ENCODE peak calls at places on chromosomes 1 and 21, in ten cellular contexts. I is HL-60, W is vagina, K is esophagus muscularis mucosa, G is upper lobe of left lung, R is H1, T is breast epithelium, Y is SK-N-SH, F is Panc1, H is spleen. A is an unnamed sample.

GRCh38 chr21:17679002-17679600 is 66.4 kb upstream of the BTG3 start:
- DNase-seq in I (peak; percentile 28), W (no peak), K (no peak), G (no peak), R (no peak), T (no peak), Y (peak; percentile 56), F (peak; percentile 45), H (no peak), A (peak; percentile 13)

GRCh38 chr1:17359808-17360207 is 12.2 kb upstream of the PADI6 start:
- DNase-seq in I (no peak), W (no peak), K (no peak), G (no peak), R (no peak), T (no peak), Y (no peak), F (no peak), H (no peak), A (no peak)

GRCh38 chr1:216293673-216294072 is 129.6 kb downstream of the USH2A start:
- DNase-seq in I (no peak), W (no peak), K (no peak), G (no peak), R (no peak), T (no peak), Y (no peak), F (no peak), H (no peak), A (no peak)

GRCh38 chr1:3219005-3219724 is 150.2 kb downstream of the PRDM16 start:
- DNase-seq in I (no peak), W (no peak), K (no peak), G (no peak), R (no peak), T (peak; percentile 64), Y (peak; percentile 56), F (no peak), H (no peak), A (no peak)

GRCh38 chr21:43639470-43640178 is 19.7 kb downstream of the HSF2BP start:
- DNase-seq in I (no peak), W (no peak), K (no peak), G (no peak), R (no peak), T (no peak), Y (no peak), F (no peak), H (no peak), A (no peak)

GRCh38 chr1:26317612-26318337 is at the start of gene CD52:
- DNase-seq in I (peak; percentile 44), W (peak; percentile 65), K (no peak), G (no peak), R (no peak), T (no peak), Y (no peak), F (no peak), H (peak; percentile 87), A (peak; percentile 76)

GRCh38 chr1:24931481-24932221 is 1.6 kb upstream of the RUNX3 start:
- DNase-seq in I (no peak), W (no peak), K (no peak), G (peak; percentile 79), R (no peak), T (no peak), Y (no peak), F (no peak), H (peak; percentile 84), A (no peak)

GRCh38 chr1:99751877-99752504 is 14.4 kb downstream of the FRRS1 start:
- DNase-seq in I (no peak), W (no peak), K (no peak), G (no peak), R (no peak), T (no peak), Y (no peak), F (no peak), H (no peak), A (no peak)

GRCh38 chr1:153525088-153525713 is 10.6 kb downstream of the S100A6 start:
- DNase-seq in I (no peak), W (peak; percentile 87), K (no peak), G (no peak), R (no peak), T (no peak), Y (no peak), F (no peak), H (peak; percentile 29), A (no peak)

GRCh38 chr1:224494343-224494742 is 59.7 kb upstream of the WDR26 start:
- DNase-seq in I (no peak), W (no peak), K (no peak), G (no peak), R (no peak), T (no peak), Y (no peak), F (no peak), H (no peak), A (no peak)
- TF ChIP-seq POLR2AphosphoS5 in I (no peak), W (no peak), K (no peak), G (no peak), R (no peak), T (no peak), Y (no peak), F (no peak), H (no peak), A (no peak)

GRCh38 chr1:232378266-232379041 is 251.5 kb downstream of the SIPA1L2 start:
- DNase-seq in I (no peak), W (peak; percentile 69), K (no peak), G (peak; percentile 27), R (no peak), T (peak; percentile 26), Y (no peak), F (no peak), H (no peak), A (no peak)
- TF ChIP-seq POLR2AphosphoS5 in I (no peak), W (no peak), K (no peak), G (no peak), R (no peak), T (no peak), Y (no peak), F (no peak), H (no peak), A (no peak)

GRCh38 chr1:170562644-170563338 is 30.8 kb downstream of the GORAB start:
- DNase-seq in I (peak; percentile 8), W (no peak), K (no peak), G (no peak), R (peak; percentile 23), T (peak; percentile 79), Y (peak; percentile 6), F (no peak), H (no peak), A (no peak)
- TF ChIP-seq POLR2AphosphoS5 in I (no peak), W (peak; percentile 94), K (peak; percentile 57), G (peak; percentile 71), R (no peak), T (peak; percentile 79), Y (peak; percentile 42), F (no peak), H (no peak), A (no peak)

DNA sequence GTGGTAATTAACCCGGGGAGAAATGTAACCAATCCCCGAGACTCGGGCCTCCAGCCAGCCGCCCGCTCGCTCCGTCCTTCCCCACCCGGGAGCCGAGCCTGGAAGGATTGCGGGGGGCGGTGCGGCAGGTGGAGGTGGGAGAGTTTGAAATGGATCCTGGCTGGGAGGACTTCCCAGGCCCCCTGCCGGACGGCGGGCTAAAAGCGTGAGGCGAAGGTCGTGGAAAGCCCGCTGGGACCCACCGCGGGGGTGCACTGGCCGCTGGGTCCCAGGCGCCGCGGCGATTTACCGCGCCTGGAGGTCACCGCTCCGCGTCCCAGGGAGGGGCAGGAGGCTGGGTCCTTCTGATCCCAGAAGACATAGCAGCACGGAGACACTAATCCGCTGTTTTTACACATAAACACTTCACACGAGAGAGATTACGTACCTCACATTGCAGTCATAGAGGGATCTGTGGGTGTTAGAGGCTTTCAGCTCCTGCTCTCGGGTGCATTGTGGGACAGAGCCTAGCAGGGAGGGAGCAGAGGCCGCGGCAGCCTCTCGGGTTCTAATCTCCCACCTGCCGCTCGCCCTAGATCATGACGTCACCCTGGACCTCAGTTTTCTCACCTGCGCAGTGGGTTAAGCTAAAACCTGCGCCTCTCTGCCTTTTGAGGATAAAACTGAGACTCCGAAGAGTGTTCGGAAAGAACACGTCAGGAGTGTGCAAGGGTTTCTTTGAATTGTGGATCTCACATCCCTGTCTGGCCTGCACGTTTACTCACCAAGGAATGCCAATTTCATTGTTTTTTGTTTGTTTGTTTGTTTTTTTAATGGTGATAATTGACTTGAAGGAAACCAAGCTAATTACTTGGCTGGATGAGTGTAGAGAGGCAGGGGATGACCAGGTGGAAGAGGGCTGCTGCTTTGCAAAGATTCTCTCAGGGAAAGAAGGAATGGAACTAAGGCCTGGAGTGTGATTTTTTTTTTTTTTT is 17.1 kb upstream of the TMEM9 start:
- DNase-seq in I (no peak), W (no peak), K (no peak), G (peak; percentile 91), R (no peak), T (no peak), Y (peak; percentile 85), F (no peak), H (peak; percentile 83), A (peak; percentile 49)
- TF ChIP-seq POLR2AphosphoS5 in I (no peak), W (no peak), K (no peak), G (peak; percentile 16), R (no peak), T (peak; percentile 2), Y (no peak), F (no peak), H (peak; percentile 1), A (no peak)

GRCh38 chr1:85371021-85371420 is 93.9 kb downstream of the DDAH1 start:
- DNase-seq in I (no peak), W (no peak), K (no peak), G (no peak), R (no peak), T (no peak), Y (no peak), F (no peak), H (no peak), A (no peak)
- TF ChIP-seq POLR2AphosphoS5 in I (no peak), W (no peak), K (no peak), G (no peak), R (no peak), T (no peak), Y (no peak), F (no peak), H (no peak), A (no peak)

DNA sequence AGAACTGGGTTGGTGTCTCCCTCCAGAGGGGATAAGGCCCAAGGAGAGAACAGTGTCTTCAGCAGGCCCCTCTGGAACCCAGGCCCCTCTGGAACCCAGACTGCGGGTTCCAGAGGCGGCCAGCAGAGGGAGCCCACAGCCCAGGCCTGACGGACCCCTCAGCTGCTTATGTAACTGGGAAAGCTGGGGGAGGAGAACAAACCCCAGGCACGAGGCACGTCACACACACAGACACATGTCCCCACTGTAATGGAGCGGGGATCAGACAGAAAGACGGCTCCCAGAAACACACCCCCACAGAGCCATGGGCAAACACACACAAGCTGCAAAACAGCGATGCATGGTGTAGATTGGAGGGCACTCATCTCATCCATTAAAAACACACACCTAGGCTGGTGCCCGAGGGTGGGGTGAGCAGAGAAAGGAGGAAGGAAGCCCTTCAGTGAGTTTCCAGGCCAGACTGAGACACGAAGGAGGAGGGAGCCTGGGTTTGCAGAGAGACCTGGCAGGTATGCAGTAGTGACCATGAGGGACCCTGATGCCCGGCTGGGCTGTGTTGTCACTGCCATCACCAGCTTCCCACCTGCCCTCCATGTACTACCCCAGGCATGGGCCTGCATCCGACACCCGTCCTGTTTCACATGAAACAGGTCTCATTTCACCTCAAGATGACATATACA is 2.8 kb upstream of the IGSF8 start:
- DNase-seq in I (peak; percentile 73), W (no peak), K (no peak), G (peak; percentile 88), R (peak; percentile 73), T (peak; percentile 78), Y (peak; percentile 86), F (no peak), H (peak; percentile 90), A (peak; percentile 83)
- TF ChIP-seq POLR2AphosphoS5 in I (no peak), W (peak; percentile 45), K (peak; percentile 73), G (peak; percentile 50), R (no peak), T (peak; percentile 51), Y (no peak), F (no peak), H (peak; percentile 64), A (no peak)